ENCODE peak calls at places on chromosomes 7 and 10, in five cellular contexts. Q is ovary, X is mammary epithelial cell, B is tibial artery, N is neural progenitor cell. K is an unnamed sample.

GRCh38 chr7:145105561-145105960 is 269.7 kb upstream of the TPK1 start:
- DNase-seq in Q (no peak), X (no peak), B (no peak), N (no peak), K (no peak)

GRCh38 chr7:74020396-74020795 is 7.6 kb upstream of the ELN start:
- DNase-seq in Q (no peak), X (no peak), B (no peak), N (no peak), K (no peak)

GRCh38 chr10:132665946-132666732 is 119.8 kb downstream of the NKX6-2 start:
- DNase-seq in Q (no peak), X (peak), B (no peak), N (no peak), K (no peak)

GRCh38 chr7:44076101-44076895 is 6.0 kb downstream of the POLM start:
- DNase-seq in Q (no peak), X (no peak), B (no peak), N (no peak), K (no peak)

GRCh38 chr7:16794990-16795389 is 9.8 kb downstream of the AGR2 start:
- DNase-seq in Q (no peak), X (no peak), B (no peak), N (no peak), K (no peak)

GRCh38 chr7:31991846-31992245 is 78.4 kb downstream of the PDE1C start:
- DNase-seq in Q (no peak), X (peak), B (no peak), N (no peak), K (no peak)

GRCh38 chr7:91089382-91089963 is 174.8 kb upstream of the FZD1 start:
- DNase-seq in Q (no peak), X (peak), B (no peak), N (peak), K (no peak)

GRCh38 chr10:71213761-71214440 is 1.5 kb downstream of the UNC5B start:
- DNase-seq in Q (peak), X (peak), B (peak), N (peak), K (peak)

GRCh38 chr7:65269150-65269856 is 104.4 kb upstream of the ZNF92 start:
- DNase-seq in Q (no peak), X (peak), B (no peak), N (peak), K (no peak)

GRCh38 chr10:86512137-86512536 is 9.5 kb downstream of the WAPL start:
- DNase-seq in Q (no peak), X (no peak), B (no peak), N (no peak), K (no peak)

GRCh38 chr7:57400531-57401155 is 49.3 kb upstream of the ZNF716 start:
- DNase-seq in Q (no peak), X (no peak), B (no peak), N (no peak), K (peak)

GRCh38 chr10:4947635-4948596 is 15.3 kb upstream of the AKR1C1 start:
- DNase-seq in Q (peak), X (peak), B (peak), N (no peak), K (peak)

GRCh38 chr7:78090616-78091015 is 292.0 kb downstream of the PHTF2 start:
- DNase-seq in Q (no peak), X (no peak), B (no peak), N (no peak), K (no peak)

GRCh38 chr10:21090609-21091082 is 193.5 kb upstream of the NEBL start:
- DNase-seq in Q (no peak), X (no peak), B (no peak), N (no peak), K (no peak)

GRCh38 chr10:60314306-60314940 is 75.3 kb downstream of the ANK3 start:
- DNase-seq in Q (no peak), X (peak), B (no peak), N (no peak), K (no peak)

GRCh38 chr7:135756191-135756590 is 7.6 kb upstream of the FAM180A start:
- DNase-seq in Q (no peak), X (no peak), B (no peak), N (no peak), K (peak)

GRCh38 chr10:24484771-24485170 is 238.9 kb downstream of the ARHGAP21 start:
- DNase-seq in Q (no peak), X (no peak), B (no peak), N (no peak), K (no peak)
- H3K27ac ChIP-seq in Q (no peak), X (peak), B (no peak), N (no peak), K (no peak)

DNA sequence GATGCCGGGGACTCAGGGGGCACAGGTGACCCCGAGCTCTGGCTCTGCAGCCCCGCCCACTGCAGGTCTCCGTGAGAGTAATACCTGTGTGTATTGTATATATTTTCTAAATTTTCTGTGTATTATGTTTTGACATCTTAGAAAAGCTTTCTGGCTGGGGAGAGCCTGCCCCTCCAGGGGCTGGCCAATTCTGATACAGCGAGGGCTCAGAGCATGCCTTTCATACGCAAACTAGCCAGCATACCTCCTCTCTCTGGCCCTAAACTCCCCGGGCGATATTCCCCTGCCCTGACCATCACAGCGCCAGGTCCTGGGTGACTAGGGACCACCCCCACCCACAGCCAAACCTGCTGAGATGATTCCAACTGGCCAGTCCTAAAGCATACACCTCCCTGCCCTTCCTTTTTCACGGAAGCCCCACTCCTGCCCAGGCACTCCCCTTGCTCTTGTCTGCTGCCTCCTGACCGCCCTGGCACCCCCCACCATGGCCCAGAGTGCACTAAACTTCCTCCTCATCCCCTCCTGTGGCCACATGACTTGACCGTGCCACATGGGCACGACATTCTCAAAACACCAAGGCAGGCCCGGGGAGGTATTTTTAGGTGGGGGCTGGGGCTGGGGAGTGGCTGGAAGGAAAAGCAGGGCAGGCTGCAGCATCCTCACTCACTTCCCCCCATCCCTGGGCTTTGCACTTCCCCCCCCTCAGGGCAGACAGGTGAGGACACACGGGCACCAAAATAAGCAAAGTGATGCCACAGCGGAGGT is 61.5 kb downstream of the INSIG1 start:
- DNase-seq in Q (no peak), X (no peak), B (no peak), N (no peak), K (no peak)
- H3K27ac ChIP-seq in Q (no peak), X (no peak), B (no peak), N (no peak), K (no peak)

GRCh38 chr10:32386623-32387022 is 39.7 kb upstream of the EPC1 start:
- DNase-seq in Q (no peak), X (no peak), B (no peak), N (no peak), K (no peak)
- H3K27ac ChIP-seq in Q (no peak), X (no peak), B (no peak), N (no peak), K (no peak)

GRCh38 chr7:70116244-70116643 is 518.0 kb downstream of the AUTS2 start:
- DNase-seq in Q (no peak), X (no peak), B (no peak), N (no peak), K (no peak)

GRCh38 chr7:70113078-70113477 is 514.8 kb downstream of the AUTS2 start:
- DNase-seq in Q (no peak), X (no peak), B (no peak), N (no peak), K (no peak)

GRCh38 chr7:70113543-70113942 is 515.3 kb downstream of the AUTS2 start:
- DNase-seq in Q (no peak), X (no peak), B (no peak), N (no peak), K (no peak)

GRCh38 chr7:70114854-70115253 is 516.6 kb downstream of the AUTS2 start:
- DNase-seq in Q (no peak), X (no peak), B (no peak), N (no peak), K (no peak)

GRCh38 chr7:70116867-70117266 is 518.6 kb downstream of the AUTS2 start:
- DNase-seq in Q (no peak), X (no peak), B (no peak), N (no peak), K (no peak)
- H3K27ac ChIP-seq in Q (no peak), X (no peak), B (no peak), N (no peak), K (no peak)

K was measured in right atrium auricular region.